ENCODE peak calls at places on chromosomes 13 and 19, in seven cellular contexts. E is NCI-H748 treated with DMSO at 0.1 percent for 48 hours; B is NCI-H1092 treated with DMSO at 0.1 percent for 48 hours; G is amniotic epithelial cell; Q is stimulated activated CD8-positive, alpha-beta memory T cell treated with anti-CD3 and anti-CD28 coated beads, Interleukin-2, amount 100 ng/mL, for 48 hours; V is neural progenitor cell; T is NCI-H1694 treated with DMSO at 0.1 percent for 48 hours. H is an unnamed sample.

GRCh38 chr13:79307866-79308298 is 98.2 kb downstream of the RBM26 start:
- DNase-seq in E (no peak), B (no peak), G (peak), V (peak), T (no peak), Q (peak), H (peak)

GRCh38 chr19:40249781-40250180 is 23.3 kb upstream of the CCNP start:
- DNase-seq in B (no peak), V (no peak), G (no peak), E (no peak), Q (no peak), T (no peak), H (no peak)

GRCh38 chr19:42378225-42378929 is 11.7 kb downstream of the CNFN start:
- DNase-seq in E (no peak), T (no peak), Q (no peak), B (no peak), G (no peak), V (no peak), H (no peak)

GRCh38 chr19:46076951-46077814 is 36.4 kb upstream of the IGFL4 start:
- DNase-seq in E (peak), T (peak), Q (peak), B (peak), G (peak), V (peak), H (peak)

GRCh38 chr19:42253245-42254082 is 1.5 kb downstream of the ERF start:
- DNase-seq in T (no peak), G (peak), Q (no peak), B (peak), V (peak), E (peak), H (no peak)

GRCh38 chr13:49219647-49220034 is 497 bp upstream of the MLNR start:
- DNase-seq in E (no peak), T (peak), B (no peak), Q (no peak), G (no peak), V (no peak), H (no peak)

GRCh38 chr13:110471156-110471832 is 90.2 kb downstream of the RAB20 start:
- DNase-seq in G (no peak), Q (no peak), B (no peak), V (no peak), E (no peak), T (no peak), H (no peak)

GRCh38 chr19:49316284-49316683 is 8.7 kb downstream of the SLC6A16 start:
- DNase-seq in T (no peak), E (no peak), B (no peak), V (no peak), G (no peak), Q (no peak), H (no peak)

GRCh38 chr19:3275068-3275582 is 50.7 kb downstream of the CELF5 start:
- DNase-seq in G (peak), T (peak), Q (peak), V (peak), E (peak), B (no peak), H (no peak)

GRCh38 chr19:51354103-51354741 is 12.0 kb downstream of the ETFB start:
- DNase-seq in V (peak), T (no peak), G (peak), B (no peak), Q (no peak), E (no peak), H (no peak)

GRCh38 chr19:2294377-2295335 is 12.7 kb upstream of the PEAK3 start:
- DNase-seq in G (peak), E (no peak), V (no peak), Q (no peak), B (no peak), T (peak), H (no peak)

GRCh38 chr13:36323951-36324566 is 22.1 kb downstream of the SPART start:
- DNase-seq in T (no peak), B (no peak), G (peak), E (no peak), Q (no peak), V (no peak), H (no peak)

GRCh38 chr19:56507446-56508281 is at the start of gene ZNF471:
- DNase-seq in Q (peak), E (peak), V (peak), G (peak), T (no peak), B (peak), H (peak)

GRCh38 chr13:21757721-21758120 is 86.8 kb downstream of the FGF9 start:
- DNase-seq in V (no peak), B (no peak), G (no peak), Q (no peak), E (no peak), T (no peak), H (no peak)

GRCh38 chr19:39171479-39172465 is 25.0 kb upstream of the NCCRP1 start:
- DNase-seq in B (no peak), Q (no peak), G (no peak), V (no peak), E (no peak), T (no peak), H (no peak)

GRCh38 chr13:44243198-44243852 is 130.3 kb upstream of the SERP2 start:
- DNase-seq in V (peak), T (no peak), Q (no peak), G (peak), B (no peak), E (peak), H (peak)

GRCh38 chr19:50568321-50569022 is at the start of gene LRRC4B:
- DNase-seq in E (peak), G (no peak), B (no peak), Q (no peak), T (no peak), V (peak), H (peak)

GRCh38 chr19:44807652-44808462 is 1.0 kb upstream of the BCAM start:
- DNase-seq in E (no peak), V (peak), B (peak), T (no peak), Q (no peak), G (peak), H (no peak)

GRCh38 chr19:6890421-6890913 is 3.1 kb downstream of the ADGRE1 start:
- DNase-seq in T (no peak), B (no peak), V (no peak), G (no peak), E (no peak), Q (no peak), H (no peak)

GRCh38 chr13:96817336-96817941 is 176.8 kb downstream of the OXGR1 start:
- DNase-seq in G (peak), E (peak), T (peak), Q (no peak), V (peak), B (peak), H (no peak)

GRCh38 chr13:33872005-33872351 is 54.0 kb downstream of the RFC3 start:
- DNase-seq in E (no peak), B (no peak), Q (no peak), T (no peak), G (peak), V (no peak), H (no peak)